ENCODE peak calls at places on chromosome 7, in seven cellular contexts. X is IMR-90, A is HepG2, M is fibroblast of lung, V is neural progenitor cell, T is PC-3, G is GM23248. O is an unnamed sample.

GRCh38 chr7:115910541-115911164 is 119.9 kb downstream of the TFEC start:
- DNase-seq in X (peak; percentile 38), A (peak; percentile 14), M (peak; percentile 32), V (peak; percentile 48), T (peak; percentile 53), G (peak; percentile 41), O (peak; percentile 74)

GRCh38 chr7:105429746-105430612 is 41.3 kb upstream of the SRPK2 start:
- DNase-seq in X (peak; percentile 47), A (peak; percentile 50), M (peak; percentile 24), V (peak; percentile 36), T (peak; percentile 72), G (peak; percentile 57), O (peak; percentile 70)

GRCh38 chr7:83276250-83276649 is 113.6 kb upstream of the PCLO start:
- DNase-seq in X (no peak), A (no peak), M (no peak), V (no peak), T (no peak), G (no peak), O (no peak)

GRCh38 chr7:113945018-113945938 is 26.5 kb upstream of the PPP1R3A start:
- DNase-seq in X (no peak), A (no peak), M (no peak), V (no peak), T (no peak), G (no peak), O (no peak)

GRCh38 chr7:131934452-131934851 is 378.0 kb upstream of the PODXL start:
- DNase-seq in X (no peak), A (no peak), M (no peak), V (no peak), T (no peak), G (no peak), O (no peak)

GRCh38 chr7:105810556-105810955 is 65.8 kb downstream of the ATXN7L1 start:
- DNase-seq in X (no peak), A (no peak), M (no peak), V (no peak), T (no peak), G (no peak), O (no peak)

GRCh38 chr7:112125250-112125649 is 80.9 kb downstream of the DOCK4 start:
- DNase-seq in X (no peak), A (no peak), M (no peak), V (no peak), T (no peak), G (no peak), O (no peak)

GRCh38 chr7:84154991-84155781 is 39.4 kb downstream of the SEMA3A start:
- DNase-seq in X (no peak), A (no peak), M (peak; percentile 55), V (no peak), T (no peak), G (no peak), O (no peak)

GRCh38 chr7:119288401-119288800 is 984.6 kb upstream of the KCND2 start:
- DNase-seq in X (no peak), A (no peak), M (no peak), V (no peak), T (no peak), G (no peak), O (no peak)

GRCh38 chr7:55588379-55588699 is 16.0 kb upstream of the VOPP1 start:
- DNase-seq in X (no peak), A (no peak), M (no peak), V (no peak), T (no peak), G (no peak), O (no peak)

GRCh38 chr7:126662826-126663225 is 589.9 kb downstream of the GRM8 start:
- DNase-seq in X (no peak), A (no peak), M (no peak), V (no peak), T (no peak), G (no peak), O (no peak)

GRCh38 chr7:5217851-5218331 is 27.9 kb downstream of the WIPI2 start:
- DNase-seq in X (no peak), A (no peak), M (no peak), V (no peak), T (no peak), G (no peak), O (no peak)

GRCh38 chr7:37342170-37342569 is 106.5 kb downstream of the ELMO1 start:
- DNase-seq in X (no peak), A (no peak), M (no peak), V (no peak), T (no peak), G (no peak), O (peak; percentile 58)

GRCh38 chr7:151490706-151491105 is 29.0 kb downstream of the RHEB start:
- DNase-seq in X (no peak), A (no peak), M (no peak), V (peak; percentile 25), T (no peak), G (no peak), O (no peak)

GRCh38 chr7:151491859-151492258 is 27.8 kb downstream of the RHEB start:
- DNase-seq in X (peak; percentile 90), A (peak; percentile 51), M (peak; percentile 94), V (no peak), T (peak; percentile 86), G (peak; percentile 85), O (no peak)

GRCh38 chr7:151494569-151495284 is 25.0 kb downstream of the RHEB start:
- DNase-seq in X (no peak), A (peak; percentile 28), M (peak; percentile 42), V (no peak), T (peak; percentile 53), G (no peak), O (no peak)

GRCh38 chr7:151495360-151495759 is 24.3 kb downstream of the RHEB start:
- DNase-seq in X (no peak), A (no peak), M (no peak), V (no peak), T (no peak), G (no peak), O (no peak)

DNA sequence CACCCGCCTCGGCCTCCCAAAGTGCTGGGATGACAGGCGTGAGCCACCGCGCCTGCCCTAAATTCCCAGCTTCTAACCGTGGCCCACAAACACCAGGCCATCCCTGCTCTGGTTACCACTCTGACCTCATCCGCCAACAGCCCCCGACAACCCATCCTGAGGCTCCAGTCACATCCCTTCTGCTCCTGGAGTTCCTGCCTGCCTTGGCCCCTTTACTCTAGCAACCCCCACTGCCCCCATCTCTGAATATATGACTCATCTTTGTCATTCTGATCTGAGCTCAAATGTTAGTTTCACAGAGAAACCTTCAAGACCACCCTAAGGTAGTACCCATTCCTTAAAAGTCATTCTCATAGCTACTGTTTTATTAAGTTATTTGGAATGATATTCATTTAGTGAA is 26.6 kb downstream of the RHEB start:
- DNase-seq in X (no peak), A (no peak), M (no peak), V (no peak), T (no peak), G (no peak), O (no peak)
- H4K20me1 ChIP-seq in X (peaks cover 51% of the 10 kb centered on the region), A (peaks cover 56% of the 10 kb centered on the region), M (no peaks in the 10 kb centered on the region), V (peaks cover 74% of the 10 kb centered on the region), T (peaks cover 55% of the 10 kb centered on the region), G (no peaks in the 10 kb centered on the region), O (peaks cover 35% of the 10 kb centered on the region)

GRCh38 chr7:99139031-99139430 is 4.9 kb downstream of the SMURF1 start:
- DNase-seq in X (peak; percentile 43), A (no peak), M (peak; percentile 71), V (no peak), T (no peak), G (peak; percentile 60), O (no peak)

GRCh38 chr7:99132922-99133321 is 11.0 kb downstream of the SMURF1 start:
- DNase-seq in X (peak; percentile 87), A (peak; percentile 21), M (peak; percentile 52), V (no peak), T (peak; percentile 53), G (peak; percentile 31), O (no peak)

GRCh38 chr7:99133766-99134564 is 9.9 kb downstream of the SMURF1 start:
- DNase-seq in X (no peak), A (no peak), M (no peak), V (no peak), T (no peak), G (no peak), O (no peak)

GRCh38 chr7:99137418-99138180 is 6.3 kb downstream of the SMURF1 start:
- DNase-seq in X (peak; percentile 90), A (no peak), M (peak; percentile 93), V (peak; percentile 90), T (no peak), G (peak; percentile 89), O (no peak)

GRCh38 chr7:99135938-99136337 is 8.0 kb downstream of the SMURF1 start:
- DNase-seq in X (no peak), A (no peak), M (no peak), V (no peak), T (no peak), G (no peak), O (no peak)
- H3K9me3 ChIP-seq in X (no peaks in the 10 kb centered on the region), A (no peaks in the 10 kb centered on the region), M (no peaks in the 10 kb centered on the region), V (no peaks in the 10 kb centered on the region), T (no peaks in the 10 kb centered on the region), G (no peaks in the 10 kb centered on the region), O (no peaks in the 10 kb centered on the region)

DNA sequence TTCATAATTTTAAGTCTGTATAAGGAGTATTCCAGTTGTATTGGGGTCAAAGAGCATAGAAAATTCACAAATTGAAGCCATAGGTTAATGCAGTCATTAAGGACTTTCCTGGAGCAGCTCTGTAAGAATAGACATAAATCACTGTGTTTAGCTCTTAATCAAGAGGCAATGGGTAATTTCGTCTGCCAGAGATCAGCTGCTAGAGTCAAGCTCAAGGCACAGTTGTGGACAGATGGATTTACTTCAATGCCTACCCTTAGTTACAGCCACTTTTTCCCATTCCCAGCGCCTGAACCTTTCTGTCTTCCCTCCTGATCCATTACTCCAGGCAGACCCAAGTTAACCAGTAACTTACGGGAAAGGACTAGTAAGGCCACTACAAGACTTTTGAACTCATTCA is 40.6 kb upstream of the AGBL3 start:
- DNase-seq in X (no peak), A (no peak), M (no peak), V (no peak), T (no peak), G (no peak), O (no peak)
- H3K9ac ChIP-seq in X (no peak overlapping the region), A (no peak overlapping the region), M (no peak overlapping the region), V (no peak overlapping the region), T (no peak overlapping the region), G (no peak overlapping the region), O (no peak overlapping the region)

DNA sequence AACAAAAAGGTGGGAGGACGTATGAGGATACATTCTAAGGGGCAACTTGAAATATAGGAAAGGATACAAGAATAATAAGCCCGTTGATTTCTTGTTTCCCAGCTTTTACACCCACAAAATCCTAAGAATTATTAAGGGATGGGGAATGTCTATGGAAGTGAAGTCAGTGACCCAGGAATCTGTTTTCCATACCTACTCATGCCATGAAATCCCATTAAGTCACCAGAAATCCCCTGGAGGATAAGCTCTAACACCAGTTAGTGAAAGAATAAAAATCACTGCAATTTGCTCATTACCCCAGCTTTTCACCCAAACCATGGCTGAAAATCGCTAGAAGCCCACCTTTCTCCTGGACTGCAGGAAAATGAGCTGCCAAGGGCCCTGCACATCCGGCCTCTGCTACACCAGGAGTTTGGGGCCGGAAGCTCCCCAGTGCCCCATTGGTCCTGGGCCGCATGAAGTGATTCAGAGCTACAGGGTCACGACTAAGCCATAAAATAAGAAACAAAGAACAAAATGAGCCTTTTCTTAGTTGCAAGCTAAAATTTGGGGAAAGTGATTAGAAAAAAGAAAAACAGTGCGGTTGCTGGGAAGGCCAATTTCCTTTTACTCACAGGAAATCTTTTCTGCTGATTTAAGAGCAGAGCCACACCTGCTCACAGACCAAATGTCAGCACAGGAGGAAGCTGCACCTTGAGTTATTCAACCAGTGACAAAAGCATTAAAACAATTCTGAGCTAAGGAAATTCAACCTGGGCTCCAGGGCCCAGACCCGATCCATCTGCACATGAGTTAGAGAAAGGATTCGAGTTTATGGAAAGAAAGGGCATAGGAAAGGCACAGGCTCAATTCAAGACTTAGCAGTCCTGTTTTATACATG is 40.3 kb downstream of the HIPK2 start:
- DNase-seq in X (peak; percentile 45), A (no peak), M (no peak), V (no peak), T (no peak), G (peak; percentile 61), O (no peak)
- H4K20me1 ChIP-seq in X (peaks cover 96% of the 10 kb centered on the region), A (peaks cover 30% of the 10 kb centered on the region), M (no peaks in the 10 kb centered on the region), V (peaks cover 44% of the 10 kb centered on the region), T (peaks cover 35% of the 10 kb centered on the region), G (no peaks in the 10 kb centered on the region), O (no peaks in the 10 kb centered on the region)

O was measured in Karpas-422.